ENCODE peak calls at places on chromosomes 1 and 21, in five cellular contexts. N, E, I, K and C are unnamed samples.

GRCh38 chr1:11564237-11564636 is 85.3 kb downstream of the DISP3 start:
- DNase-seq in I (no peak), N (no peak), K (no peak), E (no peak), C (no peak)

GRCh38 chr1:196309386-196309785 is 298.9 kb downstream of the KCNT2 start:
- DNase-seq in E (peak; percentile 57), I (no peak), K (no peak), N (no peak), C (no peak)

GRCh38 chr1:116353155-116353554 is 19.9 kb upstream of the ATP1A1 start:
- DNase-seq in N (no peak), E (no peak), I (no peak), K (no peak), C (no peak)

GRCh38 chr1:204446413-204447111 is 34.9 kb upstream of the PPP1R15B start:
- DNase-seq in K (peak; percentile 39), E (peak; percentile 74), I (peak; percentile 75), N (peak; percentile 75), C (peak; percentile 93)

GRCh38 chr1:30662291-30662840 is 61.0 kb downstream of the MATN1 start:
- DNase-seq in K (no peak), N (no peak), E (no peak), I (no peak), C (peak; percentile 45)

GRCh38 chr1:176515310-176515709 is 52.3 kb downstream of the PAPPA2 start:
- DNase-seq in K (peak; percentile 35), E (peak; percentile 75), I (no peak), N (no peak), C (no peak)

GRCh38 chr1:58922302-58923089 is 138.6 kb upstream of the JUN start:
- DNase-seq in K (no peak), I (no peak), E (peak; percentile 73), N (no peak), C (no peak)

GRCh38 chr1:36464605-36465393 is 615 bp upstream of the MRPS15 start:
- DNase-seq in K (no peak), N (no peak), E (no peak), I (no peak), C (no peak)

GRCh38 chr1:85314726-85315125 is 38.3 kb upstream of the BCL10 start:
- DNase-seq in E (peak; percentile 32), N (no peak), K (no peak), I (no peak), C (no peak)
- H4K8ac ChIP-seq in E (peak overlapping the region; percentile 87), N (no peak overlapping the region), K (no peak overlapping the region), I (no peak overlapping the region), C (no peak overlapping the region)

GRCh38 chr21:33684068-33684467 is 41.8 kb downstream of the ITSN1 start:
- DNase-seq in N (no peak), K (no peak), E (no peak), I (no peak), C (no peak)
- H3K27ac ChIP-seq in N (no peak overlapping the region), K (peak overlapping the region; percentile 81), E (peak overlapping the region; percentile 96), I (peak overlapping the region; percentile 16), C (peak overlapping the region; percentile 89)

DNA sequence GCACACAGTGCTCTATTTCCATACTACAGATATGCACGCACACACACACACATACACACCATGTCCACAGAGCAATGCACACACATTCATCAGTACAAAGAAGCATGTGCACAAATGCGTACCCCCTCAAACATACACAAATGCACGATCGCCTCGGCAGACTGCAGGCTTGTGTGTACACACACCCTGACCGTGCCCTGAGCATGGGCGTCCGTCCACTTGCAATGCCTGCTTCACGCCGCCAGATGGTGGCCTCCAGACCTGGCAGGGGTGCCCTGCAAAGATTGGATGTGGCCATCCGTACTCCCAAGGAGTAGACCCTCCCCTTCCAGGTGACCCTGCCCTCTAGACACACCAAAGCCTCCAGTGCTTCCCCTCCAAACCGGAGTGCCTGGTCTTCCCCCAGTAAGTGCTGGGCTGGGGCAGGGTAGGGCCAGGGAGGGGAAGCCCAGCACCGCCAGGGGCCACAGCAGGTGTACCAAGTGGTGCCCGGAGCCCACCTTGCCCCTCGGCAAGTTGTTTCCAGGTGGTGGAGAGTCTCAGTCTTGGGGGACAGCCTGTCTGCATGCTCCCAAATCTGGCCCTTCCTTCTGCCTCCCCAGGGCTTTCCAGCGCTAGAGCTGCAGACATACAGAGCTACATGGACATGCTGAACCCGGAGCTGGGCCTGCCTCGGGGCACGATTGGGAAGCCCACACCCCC is 20.6 kb downstream of the ESPN start:
- DNase-seq in K (no peak), E (peak; percentile 29), N (no peak), I (no peak), C (peak; percentile 83)
- H2BK12ac ChIP-seq in K (no peak overlapping the region), E (no peak overlapping the region), N (no peak overlapping the region), I (peak overlapping the region; percentile 39), C (no peak overlapping the region)

DNA sequence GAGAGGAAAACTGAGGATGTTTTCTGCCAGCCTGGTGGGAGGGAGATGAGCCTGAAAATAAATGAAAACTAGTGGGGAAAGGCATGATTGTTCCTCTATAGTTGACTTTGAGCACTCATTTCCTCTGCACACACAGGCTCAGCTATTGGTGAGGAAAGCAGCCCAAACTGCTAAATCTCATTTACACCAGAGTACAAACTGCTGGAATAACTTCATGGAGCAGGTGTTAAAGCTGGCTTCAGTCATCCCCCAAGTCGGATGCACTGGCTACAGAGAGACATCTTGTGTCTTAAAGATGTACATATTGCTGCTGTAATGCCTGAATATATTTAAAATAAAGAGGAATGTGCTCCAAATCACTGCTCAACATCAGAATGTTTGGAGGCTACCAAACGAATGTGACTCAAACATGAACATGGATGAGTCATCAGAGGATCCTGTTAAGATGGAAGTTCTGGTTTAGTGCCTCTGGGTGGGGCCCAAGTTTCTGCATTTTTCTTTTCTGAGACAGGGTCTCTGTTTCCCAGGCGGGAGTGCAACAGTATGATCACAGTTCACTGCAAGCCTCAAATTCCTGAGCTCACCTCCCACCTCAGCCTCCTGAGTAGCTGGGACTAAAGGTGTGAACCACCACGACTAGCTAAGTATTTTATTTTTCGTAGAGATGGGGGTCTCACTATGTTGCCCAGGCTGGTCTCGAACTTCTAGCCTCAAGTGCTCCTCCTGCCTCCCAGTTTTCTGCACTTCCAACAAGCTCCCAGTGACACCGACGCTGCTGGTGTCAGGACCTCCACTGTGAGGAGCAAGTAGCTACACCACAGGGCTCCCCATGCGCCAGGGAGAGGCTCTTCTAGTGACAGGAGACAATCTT is 79.0 kb upstream of the KRTAP19-8 start:
- DNase-seq in I (no peak), N (no peak), K (peak; percentile 36), E (peak; percentile 80), C (no peak)
- H4K8ac ChIP-seq in I (no peak overlapping the region), N (no peak overlapping the region), K (no peak overlapping the region), E (peak overlapping the region; percentile 74), C (no peak overlapping the region)